ENCODE peak calls at places on chromosome 22, in eight cellular contexts. One of them, this sample, is unnamed.

GRCh38 chr22:45268167-45268957 is 16.4 kb upstream of the UPK3A start:
- DNase-seq in NCI-H187: no peak
- DNase-seq in fibroblast of pulmonary artery: no peak
- DNase-seq in colonic mucosa: no peak
- DNase-seq in mesenteric fat pad: no peak
- DNase-seq in Caco-2: peak
- DNase-seq in cardiac muscle cell: peak
- DNase-seq in lung: no peak
- DNase-seq in this sample: no peak

GRCh38 chr22:29954203-29954855 is 71.4 kb downstream of the MTMR3 start:
- DNase-seq in lung: no peak
- DNase-seq in cardiac muscle cell: no peak
- DNase-seq in fibroblast of pulmonary artery: no peak
- DNase-seq in Caco-2: no peak
- DNase-seq in colonic mucosa: no peak
- DNase-seq in NCI-H187: no peak
- DNase-seq in mesenteric fat pad: no peak
- DNase-seq in this sample: no peak

GRCh38 chr22:50035976-50036375 is 22.1 kb downstream of the TTLL8 start:
- DNase-seq in cardiac muscle cell: no peak
- DNase-seq in colonic mucosa: no peak
- DNase-seq in fibroblast of pulmonary artery: no peak
- DNase-seq in Caco-2: no peak
- DNase-seq in mesenteric fat pad: no peak
- DNase-seq in lung: no peak
- DNase-seq in NCI-H187: no peak
- DNase-seq in this sample: no peak

GRCh38 chr22:46454910-46455269 is 82.5 kb downstream of the CELSR1 start:
- DNase-seq in cardiac muscle cell: no peak
- DNase-seq in lung: no peak
- DNase-seq in colonic mucosa: no peak
- DNase-seq in mesenteric fat pad: no peak
- DNase-seq in Caco-2: no peak
- DNase-seq in NCI-H187: no peak
- DNase-seq in fibroblast of pulmonary artery: no peak
- DNase-seq in this sample: no peak

GRCh38 chr22:46655861-46656608 is 35.8 kb downstream of the GRAMD4 start:
- DNase-seq in colonic mucosa: no peak
- DNase-seq in Caco-2: no peak
- DNase-seq in fibroblast of pulmonary artery: no peak
- DNase-seq in NCI-H187: no peak
- DNase-seq in lung: no peak
- DNase-seq in cardiac muscle cell: no peak
- DNase-seq in mesenteric fat pad: no peak
- DNase-seq in this sample: no peak

GRCh38 chr22:48261706-48262105 is 1499.3 kb downstream of the TBC1D22A start:
- DNase-seq in colonic mucosa: no peak
- DNase-seq in mesenteric fat pad: no peak
- DNase-seq in fibroblast of pulmonary artery: no peak
- DNase-seq in cardiac muscle cell: no peak
- DNase-seq in NCI-H187: no peak
- DNase-seq in Caco-2: no peak
- DNase-seq in lung: no peak
- DNase-seq in this sample: no peak

GRCh38 chr22:28112548-28113043 is 193.5 kb upstream of the PITPNB start:
- DNase-seq in lung: peak
- DNase-seq in colonic mucosa: no peak
- DNase-seq in NCI-H187: no peak
- DNase-seq in fibroblast of pulmonary artery: peak
- DNase-seq in Caco-2: no peak
- DNase-seq in mesenteric fat pad: no peak
- DNase-seq in cardiac muscle cell: peak
- DNase-seq in this sample: no peak

GRCh38 chr22:30667092-30667485 is 586 bp downstream of the DUSP18 start:
- DNase-seq in colonic mucosa: peak
- DNase-seq in mesenteric fat pad: no peak
- DNase-seq in fibroblast of pulmonary artery: no peak
- DNase-seq in cardiac muscle cell: peak
- DNase-seq in Caco-2: peak
- DNase-seq in NCI-H187: no peak
- DNase-seq in lung: no peak
- DNase-seq in this sample: no peak

GRCh38 chr22:36328635-36329216 is 59.0 kb downstream of the MYH9 start:
- DNase-seq in NCI-H187: no peak
- DNase-seq in Caco-2: no peak
- DNase-seq in cardiac muscle cell: peak
- DNase-seq in lung: peak
- DNase-seq in fibroblast of pulmonary artery: peak
- DNase-seq in mesenteric fat pad: no peak
- DNase-seq in colonic mucosa: no peak
- DNase-seq in this sample: no peak

GRCh38 chr22:42292726-42293520 is 22.5 kb upstream of the TCF20 start:
- DNase-seq in colonic mucosa: peak
- DNase-seq in Caco-2: peak
- DNase-seq in cardiac muscle cell: no peak
- DNase-seq in mesenteric fat pad: no peak
- DNase-seq in NCI-H187: no peak
- DNase-seq in lung: no peak
- DNase-seq in fibroblast of pulmonary artery: no peak
- DNase-seq in this sample: no peak

GRCh38 chr22:25095869-25096268 is 103.8 kb upstream of the CRYBB3 start:
- DNase-seq in lung: no peak
- DNase-seq in fibroblast of pulmonary artery: no peak
- DNase-seq in NCI-H187: no peak
- DNase-seq in Caco-2: no peak
- DNase-seq in mesenteric fat pad: no peak
- DNase-seq in cardiac muscle cell: no peak
- DNase-seq in colonic mucosa: no peak
- DNase-seq in this sample: no peak

GRCh38 chr22:43113516-43114251 is 3.1 kb downstream of the BIK start:
- DNase-seq in fibroblast of pulmonary artery: no peak
- DNase-seq in Caco-2: no peak
- DNase-seq in mesenteric fat pad: no peak
- DNase-seq in cardiac muscle cell: no peak
- DNase-seq in NCI-H187: no peak
- DNase-seq in colonic mucosa: no peak
- DNase-seq in lung: no peak
- DNase-seq in this sample: no peak

GRCh38 chr22:20434773-20435172 is 2.9 kb downstream of the SCARF2 start:
- DNase-seq in colonic mucosa: no peak
- DNase-seq in lung: no peak
- DNase-seq in NCI-H187: no peak
- DNase-seq in Caco-2: no peak
- DNase-seq in cardiac muscle cell: no peak
- DNase-seq in mesenteric fat pad: no peak
- DNase-seq in fibroblast of pulmonary artery: no peak
- DNase-seq in this sample: no peak

GRCh38 chr22:20981787-20982562 is at the start of gene LZTR1:
- DNase-seq in NCI-H187: peak
- DNase-seq in mesenteric fat pad: peak
- DNase-seq in cardiac muscle cell: peak
- DNase-seq in lung: peak
- DNase-seq in fibroblast of pulmonary artery: peak
- DNase-seq in Caco-2: peak
- DNase-seq in colonic mucosa: peak
- DNase-seq in this sample: peak

GRCh38 chr22:27477171-27477570 is 324.4 kb downstream of the MN1 start:
- DNase-seq in cardiac muscle cell: no peak
- DNase-seq in lung: no peak
- DNase-seq in Caco-2: no peak
- DNase-seq in mesenteric fat pad: no peak
- DNase-seq in fibroblast of pulmonary artery: no peak
- DNase-seq in NCI-H187: no peak
- DNase-seq in colonic mucosa: no peak
- DNase-seq in this sample: no peak

This sample was measured in hippocampal formation.